ENCODE peak calls at places on chromosomes 13 and 19, in nine cellular contexts. One of them, this sample, is unnamed.

GRCh38 chr13:47298506-47298905 is 401.7 kb upstream of the HTR2A start:
- DNase-seq in activated CD4-positive, alpha-beta T cell treated with anti-CD3 and anti-CD28 coated beads for 24 hours: no peak
- DNase-seq in IMR-90: peak; percentile 4
- DNase-seq in dermis blood vessel endothelial cell: no peak
- DNase-seq in activated T-helper 1 cell treated with anti-CD3 and anti-CD28 coated beads, Interleukin-12 subunit alpha, Interleukin-12 subunit beta, Interleukin-2, Interleukin-4 antibody, amounts not matched to agents 30 ng/mL and 10 ng/mL and 1 ng/mL, durations not matched to agents 14 hours and 24 hours and 36 hours: no peak
- DNase-seq in iPS-NIHi11: no peak
- DNase-seq in Daoy: no peak
- DNase-seq in stimulated activated CD4-positive, alpha-beta T cell treated with anti-CD3 and anti-CD28 coated beads, Interleukin-2, amount 100 ng/mL, for 24 hours: no peak
- DNase-seq in HCEC 1CT: no peak
- DNase-seq in this sample: no peak

GRCh38 chr19:40542197-40542859 is 34.3 kb upstream of the SHKBP1 start:
- DNase-seq in activated CD4-positive, alpha-beta T cell treated with anti-CD3 and anti-CD28 coated beads for 24 hours: no peak
- DNase-seq in IMR-90: peak; percentile 60
- DNase-seq in dermis blood vessel endothelial cell: no peak
- DNase-seq in activated T-helper 1 cell treated with anti-CD3 and anti-CD28 coated beads, Interleukin-12 subunit alpha, Interleukin-12 subunit beta, Interleukin-2, Interleukin-4 antibody, amounts not matched to agents 30 ng/mL and 10 ng/mL and 1 ng/mL, durations not matched to agents 14 hours and 24 hours and 36 hours: no peak
- DNase-seq in iPS-NIHi11: no peak
- DNase-seq in Daoy: no peak
- DNase-seq in stimulated activated CD4-positive, alpha-beta T cell treated with anti-CD3 and anti-CD28 coated beads, Interleukin-2, amount 100 ng/mL, for 24 hours: no peak
- DNase-seq in HCEC 1CT: no peak
- DNase-seq in this sample: no peak

GRCh38 chr13:30339721-30340366 is 32.5 kb upstream of the KATNAL1 start:
- DNase-seq in activated CD4-positive, alpha-beta T cell treated with anti-CD3 and anti-CD28 coated beads for 24 hours: no peak
- DNase-seq in IMR-90: no peak
- DNase-seq in dermis blood vessel endothelial cell: no peak
- DNase-seq in activated T-helper 1 cell treated with anti-CD3 and anti-CD28 coated beads, Interleukin-12 subunit alpha, Interleukin-12 subunit beta, Interleukin-2, Interleukin-4 antibody, amounts not matched to agents 30 ng/mL and 10 ng/mL and 1 ng/mL, durations not matched to agents 14 hours and 24 hours and 36 hours: no peak
- DNase-seq in iPS-NIHi11: no peak
- DNase-seq in Daoy: no peak
- DNase-seq in stimulated activated CD4-positive, alpha-beta T cell treated with anti-CD3 and anti-CD28 coated beads, Interleukin-2, amount 100 ng/mL, for 24 hours: no peak
- DNase-seq in HCEC 1CT: no peak
- DNase-seq in this sample: no peak

GRCh38 chr19:43354305-43354627 is 780 bp downstream of the CD177 start:
- DNase-seq in activated CD4-positive, alpha-beta T cell treated with anti-CD3 and anti-CD28 coated beads for 24 hours: no peak
- DNase-seq in IMR-90: no peak
- DNase-seq in dermis blood vessel endothelial cell: no peak
- DNase-seq in activated T-helper 1 cell treated with anti-CD3 and anti-CD28 coated beads, Interleukin-12 subunit alpha, Interleukin-12 subunit beta, Interleukin-2, Interleukin-4 antibody, amounts not matched to agents 30 ng/mL and 10 ng/mL and 1 ng/mL, durations not matched to agents 14 hours and 24 hours and 36 hours: no peak
- DNase-seq in iPS-NIHi11: peak; percentile 74
- DNase-seq in Daoy: no peak
- DNase-seq in stimulated activated CD4-positive, alpha-beta T cell treated with anti-CD3 and anti-CD28 coated beads, Interleukin-2, amount 100 ng/mL, for 24 hours: no peak
- DNase-seq in HCEC 1CT: no peak
- DNase-seq in this sample: no peak

GRCh38 chr19:5360003-5360820 is 19.6 kb upstream of the PTPRS start:
- DNase-seq in activated CD4-positive, alpha-beta T cell treated with anti-CD3 and anti-CD28 coated beads for 24 hours: no peak
- DNase-seq in IMR-90: peak; percentile 29
- DNase-seq in dermis blood vessel endothelial cell: no peak
- DNase-seq in activated T-helper 1 cell treated with anti-CD3 and anti-CD28 coated beads, Interleukin-12 subunit alpha, Interleukin-12 subunit beta, Interleukin-2, Interleukin-4 antibody, amounts not matched to agents 30 ng/mL and 10 ng/mL and 1 ng/mL, durations not matched to agents 14 hours and 24 hours and 36 hours: no peak
- DNase-seq in iPS-NIHi11: no peak
- DNase-seq in Daoy: peak; percentile 81
- DNase-seq in stimulated activated CD4-positive, alpha-beta T cell treated with anti-CD3 and anti-CD28 coated beads, Interleukin-2, amount 100 ng/mL, for 24 hours: no peak
- DNase-seq in HCEC 1CT: no peak
- DNase-seq in this sample: no peak

GRCh38 chr13:32969516-32969941 is 46.7 kb upstream of the KL start:
- DNase-seq in activated CD4-positive, alpha-beta T cell treated with anti-CD3 and anti-CD28 coated beads for 24 hours: no peak
- DNase-seq in IMR-90: peak; percentile 55
- DNase-seq in dermis blood vessel endothelial cell: peak; percentile 76
- DNase-seq in activated T-helper 1 cell treated with anti-CD3 and anti-CD28 coated beads, Interleukin-12 subunit alpha, Interleukin-12 subunit beta, Interleukin-2, Interleukin-4 antibody, amounts not matched to agents 30 ng/mL and 10 ng/mL and 1 ng/mL, durations not matched to agents 14 hours and 24 hours and 36 hours: no peak
- DNase-seq in iPS-NIHi11: no peak
- DNase-seq in Daoy: peak; percentile 44
- DNase-seq in stimulated activated CD4-positive, alpha-beta T cell treated with anti-CD3 and anti-CD28 coated beads, Interleukin-2, amount 100 ng/mL, for 24 hours: no peak
- DNase-seq in HCEC 1CT: peak; percentile 47
- DNase-seq in this sample: no peak

GRCh38 chr19:36605839-36606478 is 846 bp downstream of the ZNF382 start:
- DNase-seq in activated CD4-positive, alpha-beta T cell treated with anti-CD3 and anti-CD28 coated beads for 24 hours: no peak
- DNase-seq in IMR-90: no peak
- DNase-seq in dermis blood vessel endothelial cell: peak; percentile 40
- DNase-seq in activated T-helper 1 cell treated with anti-CD3 and anti-CD28 coated beads, Interleukin-12 subunit alpha, Interleukin-12 subunit beta, Interleukin-2, Interleukin-4 antibody, amounts not matched to agents 30 ng/mL and 10 ng/mL and 1 ng/mL, durations not matched to agents 14 hours and 24 hours and 36 hours: no peak
- DNase-seq in iPS-NIHi11: no peak
- DNase-seq in Daoy: no peak
- DNase-seq in stimulated activated CD4-positive, alpha-beta T cell treated with anti-CD3 and anti-CD28 coated beads, Interleukin-2, amount 100 ng/mL, for 24 hours: no peak
- DNase-seq in HCEC 1CT: no peak
- DNase-seq in this sample: no peak

GRCh38 chr19:45782162-45782623 is at the start of gene DMPK:
- DNase-seq in activated CD4-positive, alpha-beta T cell treated with anti-CD3 and anti-CD28 coated beads for 24 hours: no peak
- DNase-seq in IMR-90: no peak
- DNase-seq in dermis blood vessel endothelial cell: no peak
- DNase-seq in activated T-helper 1 cell treated with anti-CD3 and anti-CD28 coated beads, Interleukin-12 subunit alpha, Interleukin-12 subunit beta, Interleukin-2, Interleukin-4 antibody, amounts not matched to agents 30 ng/mL and 10 ng/mL and 1 ng/mL, durations not matched to agents 14 hours and 24 hours and 36 hours: no peak
- DNase-seq in iPS-NIHi11: peak; percentile 52
- DNase-seq in Daoy: no peak
- DNase-seq in stimulated activated CD4-positive, alpha-beta T cell treated with anti-CD3 and anti-CD28 coated beads, Interleukin-2, amount 100 ng/mL, for 24 hours: no peak
- DNase-seq in HCEC 1CT: no peak
- DNase-seq in this sample: no peak

GRCh38 chr19:38545596-38545995 is 72.2 kb downstream of the MAP4K1 start:
- DNase-seq in activated CD4-positive, alpha-beta T cell treated with anti-CD3 and anti-CD28 coated beads for 24 hours: no peak
- DNase-seq in IMR-90: no peak
- DNase-seq in dermis blood vessel endothelial cell: no peak
- DNase-seq in activated T-helper 1 cell treated with anti-CD3 and anti-CD28 coated beads, Interleukin-12 subunit alpha, Interleukin-12 subunit beta, Interleukin-2, Interleukin-4 antibody, amounts not matched to agents 30 ng/mL and 10 ng/mL and 1 ng/mL, durations not matched to agents 14 hours and 24 hours and 36 hours: no peak
- DNase-seq in iPS-NIHi11: no peak
- DNase-seq in Daoy: no peak
- DNase-seq in stimulated activated CD4-positive, alpha-beta T cell treated with anti-CD3 and anti-CD28 coated beads, Interleukin-2, amount 100 ng/mL, for 24 hours: no peak
- DNase-seq in HCEC 1CT: no peak
- DNase-seq in this sample: no peak

GRCh38 chr13:111875922-111876321 is 191.0 kb upstream of the SOX1 start:
- DNase-seq in activated CD4-positive, alpha-beta T cell treated with anti-CD3 and anti-CD28 coated beads for 24 hours: no peak
- DNase-seq in IMR-90: no peak
- DNase-seq in dermis blood vessel endothelial cell: no peak
- DNase-seq in activated T-helper 1 cell treated with anti-CD3 and anti-CD28 coated beads, Interleukin-12 subunit alpha, Interleukin-12 subunit beta, Interleukin-2, Interleukin-4 antibody, amounts not matched to agents 30 ng/mL and 10 ng/mL and 1 ng/mL, durations not matched to agents 14 hours and 24 hours and 36 hours: no peak
- DNase-seq in iPS-NIHi11: no peak
- DNase-seq in Daoy: no peak
- DNase-seq in stimulated activated CD4-positive, alpha-beta T cell treated with anti-CD3 and anti-CD28 coated beads, Interleukin-2, amount 100 ng/mL, for 24 hours: no peak
- DNase-seq in HCEC 1CT: no peak
- DNase-seq in this sample: no peak